ENCODE peak calls at places on chromosomes 12 and 14, in ten cellular contexts. J, Z, I, N, L, D, G, M, F and P are unnamed samples. For H3K4me1, the result is how much of the 10 kb centered on the place peaks cover.

GRCh38 chr14:24190416-24190815 is 1.8 kb upstream of the IPO4 start:
- DNase-seq in J (no peak), Z (no peak), I (no peak), N (no peak), L (no peak), D (no peak), G (no peak), M (no peak), F (no peak), P (no peak)

GRCh38 chr12:89325495-89325894 is 26.8 kb downstream of the DUSP6 start:
- DNase-seq in J (no peak), Z (no peak), I (no peak), N (no peak), L (no peak), D (no peak), G (no peak), M (no peak), F (no peak), P (no peak)

GRCh38 chr14:69848903-69849391 is 30.3 kb upstream of the SMOC1 start:
- DNase-seq in J (no peak), Z (no peak), I (no peak), N (no peak), L (no peak), D (no peak), G (peak), M (no peak), F (peak), P (peak)

GRCh38 chr12:103841690-103842584 is 903 bp upstream of the NT5DC3 start:
- DNase-seq in J (peak), Z (no peak), I (no peak), N (peak), L (peak), D (no peak), G (peak), M (peak), F (peak), P (peak)

GRCh38 chr12:126784328-126784921 is 1482.5 kb upstream of the TMEM132C start:
- DNase-seq in J (no peak), Z (no peak), I (no peak), N (peak), L (no peak), D (no peak), G (peak), M (no peak), F (no peak), P (peak)

GRCh38 chr14:68246074-68246980 is 426.7 kb downstream of the RAD51B start:
- DNase-seq in J (no peak), Z (no peak), I (no peak), N (no peak), L (peak), D (no peak), G (peak), M (no peak), F (no peak), P (peak)

GRCh38 chr14:51419685-51420084 is 179.6 kb downstream of the TMX1 start:
- DNase-seq in J (no peak), Z (no peak), I (no peak), N (no peak), L (no peak), D (no peak), G (no peak), M (no peak), F (no peak), P (no peak)

GRCh38 chr12:82357845-82358199 is 365 bp downstream of the CCDC59 start:
- DNase-seq in J (no peak), Z (no peak), I (no peak), N (no peak), L (no peak), D (no peak), G (no peak), M (no peak), F (no peak), P (no peak)

GRCh38 chr12:80268924-80269749 is 169.8 kb downstream of the OTOGL start:
- DNase-seq in J (no peak), Z (no peak), I (no peak), N (peak), L (no peak), D (no peak), G (no peak), M (no peak), F (no peak), P (no peak)

GRCh38 chr12:3172124-3173007 is 95.2 kb downstream of the TSPAN9 start:
- DNase-seq in J (no peak), Z (no peak), I (no peak), N (no peak), L (no peak), D (no peak), G (no peak), M (no peak), F (no peak), P (no peak)

GRCh38 chr14:99968156-99968920 is 96.9 kb upstream of the EVL start:
- DNase-seq in J (peak), Z (no peak), I (no peak), N (no peak), L (no peak), D (no peak), G (no peak), M (no peak), F (no peak), P (no peak)

GRCh38 chr12:54586620-54587019 is 1.8 kb downstream of the PPP1R1A start:
- DNase-seq in J (no peak), Z (no peak), I (no peak), N (no peak), L (no peak), D (no peak), G (no peak), M (no peak), F (no peak), P (no peak)

GRCh38 chr14:42374332-42374731 is 767.7 kb downstream of the LRFN5 start:
- DNase-seq in J (no peak), Z (no peak), I (no peak), N (no peak), L (no peak), D (no peak), G (no peak), M (no peak), F (no peak), P (no peak)

GRCh38 chr14:42378274-42378673 is 771.6 kb downstream of the LRFN5 start:
- DNase-seq in J (no peak), Z (no peak), I (no peak), N (no peak), L (no peak), D (no peak), G (no peak), M (no peak), F (no peak), P (no peak)

DNA sequence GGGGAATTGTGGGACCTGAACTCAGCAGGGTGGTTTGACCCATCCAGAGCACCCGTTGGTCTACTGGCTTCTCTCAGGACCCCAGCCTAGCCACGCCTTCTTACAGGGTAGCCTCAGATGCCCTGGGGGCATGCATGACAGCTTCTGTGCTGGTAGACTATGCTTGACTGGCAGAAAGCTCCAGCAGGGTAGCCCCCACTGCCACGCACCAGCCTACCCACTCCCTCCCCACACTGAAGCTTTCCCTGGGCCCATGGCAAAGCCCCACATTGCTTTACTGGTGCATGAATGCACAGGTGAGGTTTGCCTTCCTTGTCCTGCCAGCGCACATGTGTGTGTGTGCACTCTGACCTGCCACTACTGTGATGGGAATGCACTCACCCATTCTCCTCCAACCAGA is 772.2 kb downstream of the LRFN5 start:
- DNase-seq in J (no peak), Z (no peak), I (no peak), N (no peak), L (no peak), D (no peak), G (no peak), M (no peak), F (no peak), P (no peak)
- H3K4me3 ChIP-seq in J (no peak), Z (no peak), I (no peak), N (no peak), L (no peak), D (no peak), G (no peak), M (no peak), F (no peak), P (no peak)

DNA sequence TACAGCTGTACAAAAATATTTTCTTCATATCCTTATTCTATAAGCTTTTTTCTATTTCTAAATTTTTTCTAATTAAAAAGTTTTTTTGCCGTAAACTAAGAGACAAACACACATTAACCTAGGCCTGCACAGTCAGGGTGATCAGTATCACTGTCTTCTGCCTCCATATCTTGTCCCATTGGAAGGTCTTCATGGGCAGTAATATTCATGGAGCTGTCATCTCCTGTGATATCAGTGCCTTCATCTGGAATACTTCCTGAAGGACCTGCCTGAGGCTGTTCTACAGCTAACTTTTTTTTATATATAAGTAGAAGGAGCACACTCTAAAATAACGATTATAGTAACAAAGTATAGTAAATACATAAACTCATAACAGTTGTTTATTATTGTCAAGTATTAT is 17.8 kb downstream of the USP15 start:
- DNase-seq in J (no peak), Z (no peak), I (no peak), N (no peak), L (no peak), D (no peak), G (no peak), M (no peak), F (no peak), P (no peak)
- H3K4me1 ChIP-seq in J (under half), Z (under half), I (under half), N (under half), L (under half), D (under half), G (under half), M (under half), F (under half), P (half or more)

GRCh38 chr12:49519574-49519936 is 19.3 kb upstream of the KCNH3 start:
- DNase-seq in J (no peak), Z (no peak), I (no peak), N (no peak), L (no peak), D (no peak), G (no peak), M (no peak), F (no peak), P (no peak)
- TF ChIP-seq POLR2A in J (no peak), Z (no peak), I (no peak), N (no peak), L (no peak), D (no peak), G (no peak), M (no peak), F (no peak), P (no peak)

GRCh38 chr12:6638305-6638704 is 2.5 kb upstream of the LPAR5 start:
- DNase-seq in J (no peak), Z (no peak), I (no peak), N (no peak), L (peak), D (no peak), G (no peak), M (no peak), F (no peak), P (no peak)

GRCh38 chr12:6632026-6632978 is 3.5 kb downstream of the LPAR5 start:
- DNase-seq in J (no peak), Z (no peak), I (peak), N (no peak), L (peak), D (no peak), G (no peak), M (no peak), F (no peak), P (no peak)

GRCh38 chr12:6639151-6639773 is 3.5 kb upstream of the LPAR5 start:
- DNase-seq in J (no peak), Z (no peak), I (no peak), N (no peak), L (peak), D (no peak), G (no peak), M (no peak), F (no peak), P (no peak)

GRCh38 chr12:6635375-6635855 is 344 bp downstream of the LPAR5 start:
- DNase-seq in J (no peak), Z (no peak), I (no peak), N (no peak), L (no peak), D (no peak), G (no peak), M (no peak), F (no peak), P (no peak)

DNA sequence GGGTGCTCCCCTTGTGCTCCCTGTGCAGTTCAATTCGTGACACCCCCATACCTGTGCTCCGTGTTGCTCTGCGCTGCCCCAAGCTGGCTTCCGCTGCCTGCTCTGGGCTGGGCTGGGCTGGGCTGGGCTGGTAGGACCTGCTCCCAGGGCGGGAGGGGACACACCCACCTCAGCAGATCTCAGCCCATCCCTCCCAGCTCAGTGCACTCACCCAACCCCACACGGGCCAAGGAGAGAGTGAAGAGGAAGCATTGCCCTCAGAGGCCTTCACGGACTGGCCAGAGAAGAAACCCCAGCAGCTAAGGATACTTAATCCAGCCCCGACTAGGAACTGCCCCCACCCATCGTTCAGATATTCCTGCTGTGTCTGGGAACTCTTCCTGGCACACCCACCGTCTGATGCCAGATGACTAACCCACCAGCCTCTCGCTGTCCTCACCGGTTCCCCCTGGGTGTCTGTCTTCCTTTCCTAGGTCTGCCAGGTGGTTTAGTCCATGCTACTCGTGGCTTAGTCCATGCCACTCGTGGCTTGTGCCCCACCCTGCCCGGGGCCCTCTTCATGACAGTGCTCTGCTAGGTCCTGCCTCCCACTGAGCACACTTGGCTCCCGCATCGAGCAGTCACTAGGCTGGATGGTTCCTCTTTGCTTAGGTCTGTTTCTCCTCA is at the start of gene LPAR5:
- DNase-seq in J (no peak), Z (no peak), I (no peak), N (peak), L (peak), D (peak), G (peak), M (no peak), F (no peak), P (no peak)
- H3K4me3 ChIP-seq in J (no peak), Z (peak), I (peak), N (no peak), L (no peak), D (no peak), G (no peak), M (peak), F (no peak), P (no peak)

DNA sequence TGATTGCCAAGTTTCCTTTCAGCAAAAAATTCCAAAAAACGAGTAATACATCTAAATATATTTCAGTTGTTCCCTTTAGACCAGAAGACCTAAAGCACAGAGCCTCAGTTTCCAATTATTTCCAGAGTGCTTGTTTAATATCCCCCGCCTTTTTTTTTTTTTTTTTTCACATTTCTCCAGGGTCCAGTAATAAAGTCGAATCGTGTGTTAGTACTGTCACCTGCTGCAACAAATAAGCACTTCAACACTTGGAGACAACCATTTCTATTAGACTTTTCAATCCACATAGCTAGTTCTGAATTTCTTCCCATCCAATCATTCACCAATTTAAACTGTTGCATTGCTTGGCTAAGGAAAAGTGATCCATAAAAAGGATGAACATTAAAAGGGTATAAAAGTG is 13.6 kb downstream of the PDE6H start:
- DNase-seq in J (no peak), Z (no peak), I (no peak), N (no peak), L (no peak), D (no peak), G (no peak), M (no peak), F (no peak), P (no peak)
- H3K4me1 ChIP-seq in J (under half), Z (under half), I (under half), N (under half), L (under half), D (under half), G (under half), M (under half), F (under half), P (under half)

DNA sequence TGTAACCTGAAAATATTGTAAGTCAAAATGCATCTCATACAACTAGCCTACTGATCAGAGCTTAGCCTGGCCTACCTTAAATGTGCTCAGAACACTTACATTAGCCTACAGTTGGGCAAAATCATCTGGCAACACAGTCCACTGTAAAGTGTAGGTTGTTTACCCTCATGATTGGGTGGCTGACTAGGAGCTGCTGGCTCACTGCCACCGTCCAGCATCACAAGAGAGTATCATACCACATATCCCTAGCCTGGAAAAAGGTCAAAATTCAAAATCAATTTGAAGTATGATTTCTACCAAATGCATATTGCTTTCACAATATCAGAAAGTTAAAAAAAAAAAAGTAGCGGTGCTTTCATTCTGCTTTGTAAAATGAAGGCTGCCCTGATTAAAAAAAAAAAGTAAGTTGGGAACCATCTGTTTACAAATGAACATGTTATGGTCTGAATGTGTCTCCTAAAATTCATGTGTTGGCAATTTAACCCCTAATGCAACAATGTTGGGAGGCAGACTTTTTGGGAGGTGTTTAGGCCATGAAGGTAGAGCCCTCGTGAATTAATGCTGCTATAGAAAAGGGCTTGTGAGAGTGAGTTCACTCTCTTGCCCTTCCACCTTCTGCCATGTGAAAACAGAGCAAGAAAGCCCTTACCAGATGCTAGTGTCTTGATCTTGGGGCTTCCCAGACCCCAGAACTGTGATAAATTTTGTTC is 211.8 kb downstream of the PPM1H start:
- DNase-seq in J (no peak), Z (no peak), I (no peak), N (no peak), L (peak), D (no peak), G (no peak), M (no peak), F (no peak), P (no peak)
- TF ChIP-seq POLR2A in J (no peak), Z (no peak), I (no peak), N (no peak), L (no peak), D (no peak), G (no peak), M (no peak), F (no peak), P (no peak)

GRCh38 chr14:22978873-22979671 is 3.3 kb downstream of the AJUBA start:
- DNase-seq in J (no peak), Z (no peak), I (no peak), N (no peak), L (no peak), D (peak), G (no peak), M (no peak), F (no peak), P (no peak)
- H3K4me3 ChIP-seq in J (no peak), Z (peak), I (no peak), N (peak), L (no peak), D (peak), G (no peak), M (peak), F (no peak), P (no peak)

DNA sequence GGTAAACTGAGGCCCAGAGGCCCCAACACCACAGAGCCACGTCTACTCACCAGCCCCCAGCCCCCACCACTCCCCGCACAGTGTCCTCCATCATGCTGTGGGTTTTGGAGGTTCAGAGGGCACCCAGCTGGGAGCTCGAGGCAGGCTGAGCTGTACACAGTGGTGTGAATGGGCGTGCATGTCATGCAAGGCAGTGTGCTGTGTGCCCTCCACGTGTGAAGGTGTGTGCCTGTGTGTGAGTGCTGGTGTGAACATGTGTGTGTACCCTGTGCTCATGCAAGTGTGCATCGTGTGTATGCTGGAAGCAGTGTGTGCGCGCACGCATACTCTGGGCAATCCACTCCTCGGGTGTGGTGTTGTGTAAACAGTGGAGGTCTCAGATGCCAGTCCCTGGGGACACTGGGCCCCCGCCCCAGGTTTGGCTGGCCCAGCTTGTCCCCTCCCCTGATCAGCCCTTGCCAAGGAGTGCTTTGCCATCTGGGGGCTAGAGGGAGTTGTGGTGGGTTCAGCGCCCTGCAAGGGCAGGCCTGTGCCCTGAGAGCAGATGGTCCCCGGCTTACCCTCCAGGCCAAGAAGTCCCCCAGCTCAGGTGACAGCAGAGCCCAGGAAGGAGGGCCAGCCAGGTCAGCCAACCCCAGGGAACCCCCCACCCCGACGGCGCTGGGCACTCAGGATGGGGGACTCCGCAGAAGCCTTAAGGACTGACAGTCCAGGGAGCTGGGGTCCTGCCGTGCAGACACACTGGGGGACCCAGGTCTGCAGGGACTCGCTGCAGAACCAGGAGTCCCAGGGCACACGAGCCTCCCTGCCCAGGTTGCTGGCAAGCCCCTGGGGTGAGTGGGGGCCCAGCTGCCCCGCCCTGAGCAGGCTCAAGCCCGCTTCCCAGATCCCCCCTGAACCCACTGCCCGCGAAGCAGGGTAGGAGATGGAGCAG is 23.8 kb upstream of the GPR132 start:
- DNase-seq in J (peak), Z (no peak), I (no peak), N (no peak), L (no peak), D (no peak), G (no peak), M (peak), F (no peak), P (no peak)
- H3K4me1 ChIP-seq in J (under half), Z (half or more), I (under half), N (half or more), L (half or more), D (under half), G (under half), M (under half), F (under half), P (half or more)